ENCODE peak calls at places on chromosomes 11 and 22, in nine cellular contexts. One of them, this sample, is unnamed.

GRCh38 chr11:109729761-109730160 is 307.8 kb downstream of the C11orf87 start:
- DNase-seq in HCT116: no peak
- DNase-seq in IMR-90: no peak
- DNase-seq in body of pancreas: peak; percentile 44
- DNase-seq in Peyer's patch: peak; percentile 49
- DNase-seq in testis: no peak
- DNase-seq in suprapubic skin: no peak
- DNase-seq in spleen: no peak
- DNase-seq in prostate gland: no peak
- DNase-seq in this sample: no peak

GRCh38 chr22:30031328-30031727 is 48.9 kb upstream of the HORMAD2 start:
- DNase-seq in HCT116: no peak
- DNase-seq in IMR-90: no peak
- DNase-seq in body of pancreas: no peak
- DNase-seq in Peyer's patch: no peak
- DNase-seq in testis: no peak
- DNase-seq in suprapubic skin: no peak
- DNase-seq in spleen: no peak
- DNase-seq in prostate gland: no peak
- DNase-seq in this sample: no peak

GRCh38 chr11:84564180-84564866 is 1062.8 kb downstream of the DLG2 start:
- DNase-seq in HCT116: peak; percentile 38
- DNase-seq in IMR-90: peak; percentile 44
- DNase-seq in body of pancreas: peak; percentile 59
- DNase-seq in Peyer's patch: peak; percentile 74
- DNase-seq in testis: peak; percentile 67
- DNase-seq in suprapubic skin: no peak
- DNase-seq in spleen: no peak
- DNase-seq in prostate gland: no peak
- DNase-seq in this sample: no peak

GRCh38 chr22:38870312-38870741 is 1.7 kb downstream of the CBX6 start:
- DNase-seq in HCT116: peak; percentile 71
- DNase-seq in IMR-90: peak; percentile 78
- DNase-seq in body of pancreas: peak; percentile 92
- DNase-seq in Peyer's patch: peak; percentile 96
- DNase-seq in testis: peak; percentile 94
- DNase-seq in suprapubic skin: peak; percentile 92
- DNase-seq in spleen: peak; percentile 96
- DNase-seq in prostate gland: peak; percentile 81
- DNase-seq in this sample: peak; percentile 97

GRCh38 chr11:64959498-64959897 is 12.4 kb downstream of the MAJIN start:
- DNase-seq in HCT116: no peak
- DNase-seq in IMR-90: no peak
- DNase-seq in body of pancreas: no peak
- DNase-seq in Peyer's patch: no peak
- DNase-seq in testis: no peak
- DNase-seq in suprapubic skin: no peak
- DNase-seq in spleen: no peak
- DNase-seq in prostate gland: no peak
- DNase-seq in this sample: no peak

GRCh38 chr11:8201524-8202365 is 32.9 kb upstream of the RIC3 start:
- DNase-seq in HCT116: no peak
- DNase-seq in IMR-90: no peak
- DNase-seq in body of pancreas: no peak
- DNase-seq in Peyer's patch: no peak
- DNase-seq in testis: no peak
- DNase-seq in suprapubic skin: peak; percentile 35
- DNase-seq in spleen: no peak
- DNase-seq in prostate gland: no peak
- DNase-seq in this sample: peak; percentile 70

GRCh38 chr22:46373166-46373565 is 37.7 kb downstream of the TRMU start:
- DNase-seq in HCT116: no peak
- DNase-seq in IMR-90: no peak
- DNase-seq in body of pancreas: peak; percentile 73
- DNase-seq in Peyer's patch: no peak
- DNase-seq in testis: no peak
- DNase-seq in suprapubic skin: no peak
- DNase-seq in spleen: no peak
- DNase-seq in prostate gland: peak; percentile 81
- DNase-seq in this sample: no peak

GRCh38 chr11:119417726-119418540 is 5.0 kb downstream of the THY1 start:
- DNase-seq in HCT116: no peak
- DNase-seq in IMR-90: peak; percentile 96
- DNase-seq in body of pancreas: no peak
- DNase-seq in Peyer's patch: no peak
- DNase-seq in testis: no peak
- DNase-seq in suprapubic skin: no peak
- DNase-seq in spleen: no peak
- DNase-seq in prostate gland: no peak
- DNase-seq in this sample: no peak

GRCh38 chr11:1728931-1729691 is 21.3 kb downstream of the IFITM10 start:
- DNase-seq in HCT116: no peak
- DNase-seq in IMR-90: no peak
- DNase-seq in body of pancreas: no peak
- DNase-seq in Peyer's patch: peak; percentile 76
- DNase-seq in testis: no peak
- DNase-seq in suprapubic skin: no peak
- DNase-seq in spleen: no peak
- DNase-seq in prostate gland: no peak
- DNase-seq in this sample: no peak

GRCh38 chr11:112279901-112280267 is 19.2 kb upstream of the PLET1 start:
- DNase-seq in HCT116: no peak
- DNase-seq in IMR-90: peak; percentile 43
- DNase-seq in body of pancreas: peak; percentile 55
- DNase-seq in Peyer's patch: peak; percentile 88
- DNase-seq in testis: peak; percentile 82
- DNase-seq in suprapubic skin: peak; percentile 86
- DNase-seq in spleen: peak; percentile 92
- DNase-seq in prostate gland: peak; percentile 42
- DNase-seq in this sample: peak; percentile 48

GRCh38 chr11:104997288-104997687 is 25.7 kb downstream of the CASP5 start:
- DNase-seq in HCT116: no peak
- DNase-seq in IMR-90: no peak
- DNase-seq in body of pancreas: no peak
- DNase-seq in Peyer's patch: no peak
- DNase-seq in testis: no peak
- DNase-seq in suprapubic skin: no peak
- DNase-seq in spleen: no peak
- DNase-seq in prostate gland: no peak
- DNase-seq in this sample: no peak

GRCh38 chr11:111001091-111001430 is 244.5 kb upstream of the POU2AF2 start:
- DNase-seq in HCT116: no peak
- DNase-seq in IMR-90: peak; percentile 14
- DNase-seq in body of pancreas: no peak
- DNase-seq in Peyer's patch: no peak
- DNase-seq in testis: no peak
- DNase-seq in suprapubic skin: no peak
- DNase-seq in spleen: no peak
- DNase-seq in prostate gland: no peak
- DNase-seq in this sample: no peak

GRCh38 chr11:133133053-133133452 is 399.2 kb downstream of the OPCML start:
- DNase-seq in HCT116: no peak
- DNase-seq in IMR-90: no peak
- DNase-seq in body of pancreas: no peak
- DNase-seq in Peyer's patch: no peak
- DNase-seq in testis: no peak
- DNase-seq in suprapubic skin: no peak
- DNase-seq in spleen: no peak
- DNase-seq in prostate gland: no peak
- DNase-seq in this sample: no peak

GRCh38 chr11:122367809-122368231 is 251.8 kb upstream of the BLID start:
- DNase-seq in HCT116: no peak
- DNase-seq in IMR-90: peak; percentile 82
- DNase-seq in body of pancreas: peak; percentile 56
- DNase-seq in Peyer's patch: no peak
- DNase-seq in testis: peak; percentile 27
- DNase-seq in suprapubic skin: no peak
- DNase-seq in spleen: no peak
- DNase-seq in prostate gland: no peak
- DNase-seq in this sample: peak; percentile 32

GRCh38 chr11:122809861-122810260 is 28.4 kb upstream of the CRTAM start:
- DNase-seq in HCT116: no peak
- DNase-seq in IMR-90: no peak
- DNase-seq in body of pancreas: no peak
- DNase-seq in Peyer's patch: no peak
- DNase-seq in testis: no peak
- DNase-seq in suprapubic skin: no peak
- DNase-seq in spleen: no peak
- DNase-seq in prostate gland: no peak
- DNase-seq in this sample: no peak

GRCh38 chr11:35364101-35364780 is 55.1 kb downstream of the SLC1A2 start:
- DNase-seq in HCT116: peak; percentile 29
- DNase-seq in IMR-90: peak; percentile 86
- DNase-seq in body of pancreas: peak; percentile 86
- DNase-seq in Peyer's patch: peak; percentile 54
- DNase-seq in testis: no peak
- DNase-seq in suprapubic skin: peak; percentile 85
- DNase-seq in spleen: no peak
- DNase-seq in prostate gland: peak; percentile 83
- DNase-seq in this sample: peak; percentile 93

GRCh38 chr22:49307071-49307830 is 520.4 kb downstream of the BRD1 start:
- DNase-seq in HCT116: no peak
- DNase-seq in IMR-90: no peak
- DNase-seq in body of pancreas: no peak
- DNase-seq in Peyer's patch: peak; percentile 36
- DNase-seq in testis: peak; percentile 14
- DNase-seq in suprapubic skin: peak; percentile 67
- DNase-seq in spleen: peak; percentile 42
- DNase-seq in prostate gland: no peak
- DNase-seq in this sample: no peak

GRCh38 chr11:12526789-12527188 is 147.4 kb upstream of the TEAD1 start:
- DNase-seq in HCT116: no peak
- DNase-seq in IMR-90: peak; percentile 82
- DNase-seq in body of pancreas: no peak
- DNase-seq in Peyer's patch: no peak
- DNase-seq in testis: no peak
- DNase-seq in suprapubic skin: no peak
- DNase-seq in spleen: no peak
- DNase-seq in prostate gland: no peak
- DNase-seq in this sample: no peak

GRCh38 chr22:40345801-40346177 is 511 bp upstream of the ADSL start:
- DNase-seq in HCT116: no peak
- DNase-seq in IMR-90: no peak
- DNase-seq in body of pancreas: peak; percentile 37
- DNase-seq in Peyer's patch: peak; percentile 76
- DNase-seq in testis: no peak
- DNase-seq in suprapubic skin: peak; percentile 83
- DNase-seq in spleen: peak; percentile 85
- DNase-seq in prostate gland: no peak
- DNase-seq in this sample: no peak
- H3K4me3 ChIP-seq in HCT116: peak overlapping the region; percentile 72
- H3K4me3 ChIP-seq in IMR-90: peak overlapping the region; percentile 88
- H3K4me3 ChIP-seq in body of pancreas: peak overlapping the region; percentile 65
- H3K4me3 ChIP-seq in Peyer's patch: peak overlapping the region; percentile 79
- H3K4me3 ChIP-seq in testis: peak overlapping the region; percentile 70
- H3K4me3 ChIP-seq in suprapubic skin: peak overlapping the region; percentile 79
- H3K4me3 ChIP-seq in spleen: peak overlapping the region; percentile 92
- H3K4me3 ChIP-seq in prostate gland: peak overlapping the region; percentile 88
- H3K4me3 ChIP-seq in this sample: peak overlapping the region; percentile 49

DNA sequence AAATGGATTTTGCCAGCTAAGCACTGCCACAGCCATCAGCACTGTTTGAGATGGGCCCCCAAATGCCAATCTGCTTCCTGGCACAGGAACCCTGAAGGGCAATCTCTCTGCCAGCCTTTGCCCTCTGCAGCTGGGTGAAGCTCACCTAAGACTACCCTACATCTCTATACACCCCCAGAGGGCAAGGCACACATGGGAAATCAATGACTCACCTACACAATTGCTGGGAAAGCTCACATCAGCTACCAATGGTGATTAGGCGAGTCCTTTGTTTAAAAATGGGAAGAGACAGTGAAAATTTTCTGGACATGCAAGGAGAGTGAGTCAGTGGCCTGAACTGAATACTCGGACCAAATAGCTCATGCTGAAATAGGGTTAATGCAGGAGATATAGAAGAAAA is 12.6 kb upstream of the PRDM11 start:
- DNase-seq in HCT116: no peak
- DNase-seq in IMR-90: no peak
- DNase-seq in body of pancreas: no peak
- DNase-seq in Peyer's patch: peak; percentile 29
- DNase-seq in testis: no peak
- DNase-seq in suprapubic skin: no peak
- DNase-seq in spleen: no peak
- DNase-seq in prostate gland: no peak
- DNase-seq in this sample: no peak
- TF ChIP-seq POLR2A in HCT116: no peak
- TF ChIP-seq POLR2A in IMR-90: no peak
- TF ChIP-seq POLR2A in body of pancreas: no peak
- TF ChIP-seq POLR2A in Peyer's patch: no peak
- TF ChIP-seq POLR2A in testis: no peak
- TF ChIP-seq POLR2A in suprapubic skin: no peak
- TF ChIP-seq POLR2A in spleen: no peak
- TF ChIP-seq POLR2A in prostate gland: no peak
- TF ChIP-seq POLR2A in this sample: no peak

DNA sequence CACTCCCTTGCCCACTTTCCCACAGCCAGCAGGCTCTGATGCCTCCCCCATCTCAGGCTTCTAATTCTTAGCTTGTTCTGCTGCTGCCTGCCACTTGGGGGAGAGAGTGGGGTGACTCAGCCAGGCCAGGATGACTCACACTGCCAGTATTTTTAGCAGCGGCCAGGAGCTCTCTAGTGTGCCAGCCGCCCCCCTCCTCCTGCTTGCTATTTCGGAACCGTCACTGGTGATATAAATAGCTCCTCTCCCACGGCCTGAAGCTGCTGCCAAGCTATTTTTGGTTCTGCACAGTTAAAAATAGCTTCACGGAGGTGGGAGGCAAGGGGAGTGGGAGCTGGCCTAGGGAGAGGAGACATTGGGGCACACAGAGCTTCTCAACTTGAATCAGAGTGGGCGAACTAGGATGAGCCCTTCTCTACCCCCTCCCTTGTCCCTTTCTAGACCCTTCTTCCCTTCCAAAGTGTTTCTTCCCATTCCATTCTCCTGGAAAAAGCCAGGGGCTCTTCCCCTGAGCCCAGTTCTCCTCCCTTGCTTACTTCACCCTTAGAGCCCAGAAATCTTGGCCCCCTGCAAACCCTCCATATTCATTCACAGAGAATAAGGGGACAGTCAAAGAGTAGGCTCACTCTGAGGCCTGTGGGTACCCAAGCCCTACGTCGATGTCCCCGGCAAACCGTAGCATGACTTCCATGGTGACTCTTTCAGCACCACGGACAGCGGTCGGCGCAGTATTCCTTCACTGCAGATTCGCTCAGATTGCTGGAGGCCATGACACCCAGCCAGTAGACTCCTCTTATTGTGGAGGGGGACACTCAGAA is 2.5 kb upstream of the NPAS4 start:
- DNase-seq in HCT116: peak; percentile 48
- DNase-seq in IMR-90: peak; percentile 97
- DNase-seq in body of pancreas: peak; percentile 71
- DNase-seq in Peyer's patch: peak; percentile 65
- DNase-seq in testis: peak; percentile 93
- DNase-seq in suprapubic skin: no peak
- DNase-seq in spleen: no peak
- DNase-seq in prostate gland: peak; percentile 25
- DNase-seq in this sample: peak; percentile 89
- TF ChIP-seq CTCF in HCT116: peak; percentile 56
- TF ChIP-seq CTCF in IMR-90: peak; percentile 72
- TF ChIP-seq CTCF in body of pancreas: no peak
- TF ChIP-seq CTCF in Peyer's patch: no peak
- TF ChIP-seq CTCF in testis: peak; percentile 8
- TF ChIP-seq CTCF in suprapubic skin: peak; percentile 6
- TF ChIP-seq CTCF in spleen: no peak
- TF ChIP-seq CTCF in prostate gland: peak; percentile 39
- TF ChIP-seq CTCF in this sample: no peak

GRCh38 chr11:131546218-131546895 is 175.9 kb downstream of the NTM start:
- DNase-seq in HCT116: no peak
- DNase-seq in IMR-90: no peak
- DNase-seq in body of pancreas: no peak
- DNase-seq in Peyer's patch: no peak
- DNase-seq in testis: no peak
- DNase-seq in suprapubic skin: no peak
- DNase-seq in spleen: no peak
- DNase-seq in prostate gland: no peak
- DNase-seq in this sample: no peak
- H3K4me3 ChIP-seq in HCT116: no peak overlapping the region
- H3K4me3 ChIP-seq in IMR-90: peak overlapping the region; percentile 41
- H3K4me3 ChIP-seq in body of pancreas: no peak overlapping the region
- H3K4me3 ChIP-seq in Peyer's patch: no peak overlapping the region
- H3K4me3 ChIP-seq in testis: peak overlapping the region; percentile 6
- H3K4me3 ChIP-seq in suprapubic skin: no peak overlapping the region
- H3K4me3 ChIP-seq in spleen: no peak overlapping the region
- H3K4me3 ChIP-seq in prostate gland: no peak overlapping the region
- H3K4me3 ChIP-seq in this sample: no peak overlapping the region